ENCODE peak calls at places on chromosomes 12 and 14, in eight cellular contexts. V is endothelial cell, G is lower leg skin, Z is gastrocnemius medialis, A is progenitor cell of endocrine pancreas, N is Calu3, E is foreskin keratinocyte, C is dorsolateral prefrontal cortex. W is an unnamed sample.

GRCh38 chr12:54195736-54196347 is 7.1 kb upstream of the SMUG1 start:
- DNase-seq in V (no peak), G (no peak), Z (no peak), A (no peak), N (peak), E (no peak), C (no peak), W (no peak)

GRCh38 chr14:102878174-102878969 is 44.1 kb upstream of the AMN start:
- DNase-seq in V (no peak), G (no peak), Z (no peak), A (no peak), N (peak), E (no peak), C (no peak), W (no peak)

GRCh38 chr14:74506408-74506807 is 12.8 kb downstream of the ISCA2 start:
- DNase-seq in V (no peak), G (no peak), Z (no peak), A (no peak), N (no peak), E (no peak), C (no peak), W (no peak)

GRCh38 chr12:3752096-3752709 is 706 bp downstream of the CRACR2A start:
- DNase-seq in V (peak), G (peak), Z (peak), A (no peak), N (no peak), E (no peak), C (no peak), W (peak)

GRCh38 chr14:78633747-78634146 is 463.6 kb downstream of the NRXN3 start:
- DNase-seq in V (no peak), G (no peak), Z (no peak), A (no peak), N (no peak), E (no peak), C (no peak), W (no peak)

GRCh38 chr12:72017054-72017651 is 78.5 kb downstream of the TPH2 start:
- DNase-seq in V (peak), G (peak), Z (peak), A (peak), N (peak), E (peak), C (peak), W (peak)

GRCh38 chr12:57237952-57238853 is 8.7 kb downstream of the SHMT2 start:
- DNase-seq in V (peak), G (no peak), Z (no peak), A (no peak), N (no peak), E (no peak), C (no peak), W (no peak)

GRCh38 chr12:6551063-6551461 is 4.8 kb downstream of the IFFO1 start:
- DNase-seq in V (no peak), G (no peak), Z (peak), A (no peak), N (no peak), E (no peak), C (peak), W (peak)

GRCh38 chr14:58540693-58541092 is 97.1 kb upstream of the DACT1 start:
- DNase-seq in V (no peak), G (no peak), Z (no peak), A (no peak), N (no peak), E (no peak), C (no peak), W (no peak)

GRCh38 chr14:54554401-54554800 is 12.5 kb upstream of the SAMD4A start:
- DNase-seq in V (no peak), G (no peak), Z (no peak), A (no peak), N (no peak), E (no peak), C (no peak), W (no peak)

GRCh38 chr14:87411370-87411769 is 581.6 kb downstream of the GALC start:
- DNase-seq in V (no peak), G (no peak), Z (no peak), A (no peak), N (no peak), E (no peak), C (no peak), W (no peak)

GRCh38 chr14:33406766-33407165 is 468.1 kb downstream of the NPAS3 start:
- DNase-seq in V (no peak), G (no peak), Z (no peak), A (no peak), N (no peak), E (no peak), C (no peak), W (no peak)

GRCh38 chr12:72832024-72832423 is 559.9 kb downstream of the TRHDE start:
- DNase-seq in V (no peak), G (peak), Z (no peak), A (no peak), N (no peak), E (no peak), C (no peak), W (no peak)

GRCh38 chr14:65847065-65847847 is 434.7 kb downstream of the FUT8 start:
- DNase-seq in V (no peak), G (no peak), Z (no peak), A (no peak), N (no peak), E (no peak), C (no peak), W (no peak)

GRCh38 chr12:99455350-99456037 is 192.1 kb upstream of the GARIN6 start:
- DNase-seq in V (no peak), G (no peak), Z (no peak), A (no peak), N (peak), E (peak), C (no peak), W (no peak)

GRCh38 chr12:131830335-131831020 is 2.3 kb downstream of the MMP17 start:
- DNase-seq in V (peak), G (peak), Z (peak), A (peak), N (peak), E (peak), C (peak), W (peak)

GRCh38 chr14:86296173-86296572 is 766.2 kb downstream of the FLRT2 start:
- DNase-seq in V (no peak), G (no peak), Z (no peak), A (no peak), N (no peak), E (peak), C (no peak), W (no peak)

GRCh38 chr12:34406228-34406995 is 384.1 kb downstream of the ALG10 start:
- DNase-seq in V (peak), G (no peak), Z (peak), A (peak), N (no peak), E (no peak), C (peak), W (no peak)

GRCh38 chr14:102988054-102988453 is 65.6 kb downstream of the AMN start:
- DNase-seq in V (no peak), G (no peak), Z (no peak), A (no peak), N (no peak), E (peak), C (no peak), W (no peak)

GRCh38 chr12:104588048-104588942 is 131.5 kb downstream of the CHST11 start:
- DNase-seq in V (no peak), G (no peak), Z (no peak), A (no peak), N (peak), E (peak), C (no peak), W (no peak)

GRCh38 chr12:12731785-12732184 is 14.6 kb downstream of the CDKN1B start:
- DNase-seq in V (no peak), G (no peak), Z (no peak), A (no peak), N (no peak), E (no peak), C (no peak), W (no peak)

GRCh38 chr14:38367922-38368321 is 112.0 kb upstream of the CLEC14A start:
- DNase-seq in V (no peak), G (no peak), Z (no peak), A (no peak), N (no peak), E (no peak), C (no peak), W (peak)

GRCh38 chr12:3049596-3050314 is 27.4 kb upstream of the TSPAN9 start:
- DNase-seq in V (no peak), G (no peak), Z (no peak), A (no peak), N (no peak), E (no peak), C (no peak), W (no peak)

GRCh38 chr14:41607966-41608663 is 1.4 kb downstream of the LRFN5 start:
- DNase-seq in V (peak), G (no peak), Z (no peak), A (peak), N (no peak), E (no peak), C (peak), W (no peak)

GRCh38 chr14:74176404-74176788 is 62.9 kb upstream of the VSX2 start:
- DNase-seq in V (no peak), G (no peak), Z (no peak), A (no peak), N (no peak), E (no peak), C (no peak), W (no peak)

GRCh38 chr12:51925400-51926063 is 18.2 kb downstream of the ACVRL1 start:
- DNase-seq in V (no peak), G (no peak), Z (no peak), A (no peak), N (no peak), E (no peak), C (no peak), W (no peak)

GRCh38 chr14:79091381-79091963 is 921.3 kb downstream of the NRXN3 start:
- DNase-seq in V (no peak), G (no peak), Z (no peak), A (no peak), N (no peak), E (no peak), C (no peak), W (no peak)

GRCh38 chr12:131775904-131776889 is 52.0 kb upstream of the MMP17 start:
- DNase-seq in V (no peak), G (no peak), Z (no peak), A (no peak), N (no peak), E (peak), C (no peak), W (no peak)

GRCh38 chr12:125100551-125101434 is 35.6 kb downstream of the AACS start:
- DNase-seq in V (no peak), G (no peak), Z (no peak), A (no peak), N (peak), E (peak), C (no peak), W (no peak)

GRCh38 chr12:52522346-52523011 is 2.3 kb upstream of the KRT5 start:
- DNase-seq in V (no peak), G (peak), Z (no peak), A (peak), N (no peak), E (peak), C (no peak), W (no peak)

GRCh38 chr14:97180304-97181200 is 383.4 kb downstream of the VRK1 start:
- DNase-seq in V (no peak), G (no peak), Z (no peak), A (no peak), N (no peak), E (peak), C (peak), W (no peak)

GRCh38 chr14:58713677-58714076 is 75.9 kb downstream of the DACT1 start:
- DNase-seq in V (no peak), G (no peak), Z (no peak), A (no peak), N (no peak), E (no peak), C (no peak), W (no peak)

GRCh38 chr12:104055686-104056388 is 5.8 kb upstream of the GLT8D2 start:
- DNase-seq in V (no peak), G (no peak), Z (peak), A (no peak), N (no peak), E (no peak), C (no peak), W (peak)

GRCh38 chr12:105089817-105090216 is 5.6 kb upstream of the ALDH1L2 start:
- DNase-seq in V (no peak), G (no peak), Z (no peak), A (no peak), N (no peak), E (no peak), C (no peak), W (no peak)

GRCh38 chr14:21070610-21071224 is 613 bp downstream of the ARHGEF40 start:
- DNase-seq in V (peak), G (no peak), Z (peak), A (peak), N (peak), E (peak), C (no peak), W (peak)

GRCh38 chr14:59677771-59678211 is 101.2 kb upstream of the CCDC175 start:
- DNase-seq in V (no peak), G (no peak), Z (no peak), A (no peak), N (no peak), E (no peak), C (no peak), W (no peak)

GRCh38 chr14:80117876-80118275 is 93.4 kb downstream of the DIO2 start:
- DNase-seq in V (no peak), G (no peak), Z (no peak), A (no peak), N (no peak), E (no peak), C (no peak), W (no peak)

GRCh38 chr12:116402163-116402939 is 124.9 kb upstream of the MED13L start:
- DNase-seq in V (no peak), G (no peak), Z (no peak), A (no peak), N (no peak), E (peak), C (no peak), W (no peak)

GRCh38 chr12:116403546-116403945 is 126.1 kb upstream of the MED13L start:
- DNase-seq in V (no peak), G (no peak), Z (no peak), A (no peak), N (no peak), E (peak), C (no peak), W (no peak)

GRCh38 chr12:116408489-116409217 is 131.2 kb upstream of the MED13L start:
- DNase-seq in V (no peak), G (no peak), Z (no peak), A (no peak), N (no peak), E (no peak), C (no peak), W (no peak)

GRCh38 chr12:116404913-116405611 is 127.6 kb upstream of the MED13L start:
- DNase-seq in V (no peak), G (no peak), Z (peak), A (no peak), N (no peak), E (no peak), C (no peak), W (no peak)

GRCh38 chr12:116406529-116406928 is 129.0 kb upstream of the MED13L start:
- DNase-seq in V (no peak), G (peak), Z (peak), A (no peak), N (peak), E (peak), C (peak), W (peak)
- TF ChIP-seq CTCF in V (no peak), G (no peak), Z (no peak), A (no peak), N (no peak), E (peak), C (no peak), W (no peak)

GRCh38 chr14:106556665-106557289 is 1030.4 kb downstream of the TMEM121 start:
- DNase-seq in V (no peak), G (no peak), Z (no peak), A (no peak), N (peak), E (no peak), C (no peak), W (peak)
- TF ChIP-seq CTCF in V (no peak), G (no peak), Z (no peak), A (no peak), N (peak), E (peak), C (peak), W (peak)

DNA sequence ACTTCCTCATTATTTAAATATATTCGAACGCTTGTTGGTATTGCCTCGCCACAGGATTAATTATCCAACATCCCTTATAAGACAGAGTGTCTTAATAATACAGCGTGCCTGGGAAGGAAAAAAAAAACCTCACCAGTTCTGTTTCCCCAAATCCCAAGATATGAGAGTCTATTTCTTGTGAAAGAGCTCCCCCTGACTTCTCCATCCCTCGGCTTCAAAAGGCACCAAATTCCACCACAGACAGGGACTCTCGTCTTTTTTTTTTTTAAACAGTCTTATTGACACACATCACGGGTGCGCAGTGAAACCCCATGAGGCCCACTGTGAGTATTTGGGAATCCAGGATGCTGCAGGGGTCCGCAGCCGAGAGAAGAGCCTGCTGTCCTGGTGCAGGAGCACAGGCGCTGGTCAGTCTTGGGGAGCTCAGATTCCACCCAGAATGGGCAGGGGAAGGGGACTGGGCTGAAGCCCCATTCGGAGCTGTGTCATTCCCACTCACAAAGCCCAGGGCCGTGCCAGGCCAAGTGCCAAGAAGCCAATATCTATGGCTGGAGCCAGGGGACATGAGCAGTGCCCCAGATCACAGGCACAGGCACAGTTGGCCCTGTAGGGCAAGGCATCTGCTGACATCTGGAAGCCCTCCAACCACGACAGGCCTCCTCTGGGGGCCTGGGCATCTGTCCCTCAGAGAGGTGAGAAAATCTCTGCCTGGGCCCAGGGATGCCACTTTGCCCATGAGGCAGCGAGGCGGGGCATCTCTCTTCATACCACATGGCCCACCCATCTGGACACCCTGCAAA is 71.9 kb downstream of the BCL11B start:
- DNase-seq in V (no peak), G (no peak), Z (peak), A (no peak), N (no peak), E (no peak), C (no peak), W (peak)
- TF ChIP-seq CTCF in V (no peak), G (no peak), Z (no peak), A (no peak), N (no peak), E (no peak), C (peak), W (peak)

GRCh38 chr14:61064210-61064609 is 83.2 kb downstream of the SLC38A6 start:
- DNase-seq in V (no peak), G (no peak), Z (no peak), A (no peak), N (no peak), E (no peak), C (no peak), W (no peak)
- TF ChIP-seq CTCF in V (no peak), G (no peak), Z (no peak), A (no peak), N (no peak), E (peak), C (no peak), W (no peak)

DNA sequence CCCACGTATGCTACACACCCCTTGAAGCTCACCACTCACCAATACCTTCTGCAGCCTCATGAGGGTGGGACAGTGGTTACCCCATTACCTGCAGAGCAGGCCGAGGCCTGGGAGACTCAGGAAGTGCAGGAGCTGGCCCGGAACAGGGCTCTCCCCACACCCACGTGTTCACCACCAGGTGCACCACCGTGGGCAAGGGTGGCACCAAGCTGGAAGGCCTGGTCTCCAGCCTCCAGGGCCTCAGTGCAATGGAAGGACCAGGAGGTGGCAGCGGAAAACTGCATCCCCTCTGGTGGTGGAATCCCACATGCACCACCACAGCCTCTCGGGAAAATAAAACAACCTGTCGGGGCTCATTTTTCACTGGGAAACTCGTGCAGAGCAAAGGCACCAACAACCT is 36.4 kb downstream of the ITPK1 start:
- DNase-seq in V (no peak), G (no peak), Z (no peak), A (no peak), N (no peak), E (no peak), C (no peak), W (no peak)
- TF ChIP-seq CTCF in V (no peak), G (no peak), Z (no peak), A (no peak), N (no peak), E (no peak), C (no peak), W (no peak)

DNA sequence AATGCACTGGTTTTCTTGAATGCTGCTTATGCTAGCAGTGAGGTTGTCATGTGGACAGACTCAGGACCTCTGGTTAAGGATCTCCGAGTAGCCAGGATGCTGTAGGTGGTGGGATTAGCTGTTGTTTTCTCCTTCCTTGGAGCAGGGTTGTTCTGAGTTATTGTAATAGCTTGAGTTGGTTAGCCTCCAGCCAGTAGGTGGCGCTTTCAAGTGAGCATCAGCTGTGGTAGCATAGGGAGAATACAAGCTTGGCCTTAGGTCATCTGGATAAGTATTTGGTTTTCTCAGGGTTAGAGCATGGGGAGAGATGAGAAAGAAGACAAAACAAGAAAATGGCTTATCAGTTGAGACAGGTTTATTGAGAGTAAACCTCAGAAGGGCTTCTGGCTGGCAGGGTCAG is 299.7 kb upstream of the FBXO33 start:
- DNase-seq in V (no peak), G (no peak), Z (no peak), A (no peak), N (no peak), E (no peak), C (no peak), W (no peak)
- TF ChIP-seq CTCF in V (no peak), G (no peak), Z (no peak), A (peak), N (no peak), E (no peak), C (no peak), W (no peak)

W was measured in heart right ventricle.